ENCODE peak calls at places on chromosome 1, in seven cellular contexts. One of them, this sample, is unnamed.

GRCh38 chr1:30890502-30891222 is 17.9 kb downstream of the SDC3 start:
- DNase-seq in GM23338: no peak
- DNase-seq in left lung: no peak
- DNase-seq in AG04450: no peak
- DNase-seq in neuronal stem cell: no peak
- DNase-seq in uterus: no peak
- DNase-seq in IMR-90: no peak
- DNase-seq in this sample: no peak

GRCh38 chr1:230186003-230186863 is 119.2 kb downstream of the GALNT2 start:
- DNase-seq in GM23338: peak
- DNase-seq in left lung: no peak
- DNase-seq in AG04450: peak
- DNase-seq in neuronal stem cell: no peak
- DNase-seq in uterus: no peak
- DNase-seq in IMR-90: peak
- DNase-seq in this sample: peak

GRCh38 chr1:19454265-19455198 is 30.8 kb downstream of the CAPZB start:
- DNase-seq in GM23338: no peak
- DNase-seq in left lung: no peak
- DNase-seq in AG04450: no peak
- DNase-seq in neuronal stem cell: no peak
- DNase-seq in uterus: no peak
- DNase-seq in IMR-90: no peak
- DNase-seq in this sample: no peak

GRCh38 chr1:68751723-68752122 is 254.8 kb upstream of the DEPDC1 start:
- DNase-seq in GM23338: no peak
- DNase-seq in left lung: no peak
- DNase-seq in AG04450: no peak
- DNase-seq in neuronal stem cell: no peak
- DNase-seq in uterus: no peak
- DNase-seq in IMR-90: no peak
- DNase-seq in this sample: no peak

GRCh38 chr1:51518730-51519047 is 377 bp downstream of the EPS15 start:
- DNase-seq in GM23338: no peak
- DNase-seq in left lung: peak
- DNase-seq in AG04450: no peak
- DNase-seq in neuronal stem cell: no peak
- DNase-seq in uterus: no peak
- DNase-seq in IMR-90: peak
- DNase-seq in this sample: no peak

GRCh38 chr1:154764773-154765172 is 105.3 kb downstream of the KCNN3 start:
- DNase-seq in GM23338: no peak
- DNase-seq in left lung: no peak
- DNase-seq in AG04450: no peak
- DNase-seq in neuronal stem cell: no peak
- DNase-seq in uterus: no peak
- DNase-seq in IMR-90: no peak
- DNase-seq in this sample: no peak

GRCh38 chr1:230145505-230145899 is 78.5 kb downstream of the GALNT2 start:
- DNase-seq in GM23338: no peak
- DNase-seq in left lung: no peak
- DNase-seq in AG04450: no peak
- DNase-seq in neuronal stem cell: no peak
- DNase-seq in uterus: no peak
- DNase-seq in IMR-90: no peak
- DNase-seq in this sample: no peak

GRCh38 chr1:155970531-155971167 is 7.7 kb downstream of the ARHGEF2 start:
- DNase-seq in GM23338: peak
- DNase-seq in left lung: peak
- DNase-seq in AG04450: no peak
- DNase-seq in neuronal stem cell: no peak
- DNase-seq in uterus: peak
- DNase-seq in IMR-90: peak
- DNase-seq in this sample: peak

GRCh38 chr1:149962039-149962647 is 25.5 kb upstream of the MTMR11 start:
- DNase-seq in GM23338: peak
- DNase-seq in left lung: no peak
- DNase-seq in AG04450: peak
- DNase-seq in neuronal stem cell: peak
- DNase-seq in uterus: peak
- DNase-seq in IMR-90: peak
- DNase-seq in this sample: peak

GRCh38 chr1:187051618-187052232 is 223.0 kb downstream of the PLA2G4A start:
- DNase-seq in GM23338: peak
- DNase-seq in left lung: no peak
- DNase-seq in AG04450: peak
- DNase-seq in neuronal stem cell: peak
- DNase-seq in uterus: no peak
- DNase-seq in IMR-90: peak
- DNase-seq in this sample: no peak

GRCh38 chr1:232923739-232924386 is 26.5 kb upstream of the NTPCR start:
- DNase-seq in GM23338: no peak
- DNase-seq in left lung: no peak
- DNase-seq in AG04450: no peak
- DNase-seq in neuronal stem cell: no peak
- DNase-seq in uterus: no peak
- DNase-seq in IMR-90: peak
- DNase-seq in this sample: no peak

GRCh38 chr1:99756598-99756997 is 9.8 kb downstream of the FRRS1 start:
- DNase-seq in GM23338: no peak
- DNase-seq in left lung: no peak
- DNase-seq in AG04450: no peak
- DNase-seq in neuronal stem cell: no peak
- DNase-seq in uterus: no peak
- DNase-seq in IMR-90: peak
- DNase-seq in this sample: no peak

GRCh38 chr1:216627252-216627651 is 96.0 kb downstream of the ESRRG start:
- DNase-seq in GM23338: no peak
- DNase-seq in left lung: no peak
- DNase-seq in AG04450: no peak
- DNase-seq in neuronal stem cell: no peak
- DNase-seq in uterus: no peak
- DNase-seq in IMR-90: no peak
- DNase-seq in this sample: no peak

GRCh38 chr1:30888391-30888790 is 20.2 kb downstream of the SDC3 start:
- DNase-seq in GM23338: no peak
- DNase-seq in left lung: no peak
- DNase-seq in AG04450: peak
- DNase-seq in neuronal stem cell: no peak
- DNase-seq in uterus: peak
- DNase-seq in IMR-90: peak
- DNase-seq in this sample: peak

GRCh38 chr1:40844079-40844478 is 18.1 kb downstream of the CITED4 start:
- DNase-seq in GM23338: no peak
- DNase-seq in left lung: no peak
- DNase-seq in AG04450: no peak
- DNase-seq in neuronal stem cell: no peak
- DNase-seq in uterus: no peak
- DNase-seq in IMR-90: no peak
- DNase-seq in this sample: no peak

GRCh38 chr1:63622847-63623566 is 29.8 kb downstream of the PGM1 start:
- DNase-seq in GM23338: no peak
- DNase-seq in left lung: no peak
- DNase-seq in AG04450: no peak
- DNase-seq in neuronal stem cell: no peak
- DNase-seq in uterus: no peak
- DNase-seq in IMR-90: no peak
- DNase-seq in this sample: no peak

GRCh38 chr1:1779691-1780597 is 1.7 kb upstream of the NADK start:
- DNase-seq in GM23338: peak
- DNase-seq in left lung: peak
- DNase-seq in AG04450: no peak
- DNase-seq in neuronal stem cell: no peak
- DNase-seq in uterus: no peak
- DNase-seq in IMR-90: peak
- DNase-seq in this sample: peak

GRCh38 chr1:184405094-184405493 is 18.3 kb downstream of the C1orf21 start:
- DNase-seq in GM23338: no peak
- DNase-seq in left lung: no peak
- DNase-seq in AG04450: no peak
- DNase-seq in neuronal stem cell: no peak
- DNase-seq in uterus: no peak
- DNase-seq in IMR-90: no peak
- DNase-seq in this sample: no peak

GRCh38 chr1:54861070-54861761 is 25.8 kb downstream of the DHCR24 start:
- DNase-seq in GM23338: no peak
- DNase-seq in left lung: no peak
- DNase-seq in AG04450: no peak
- DNase-seq in neuronal stem cell: no peak
- DNase-seq in uterus: no peak
- DNase-seq in IMR-90: no peak
- DNase-seq in this sample: no peak

GRCh38 chr1:2480986-2481364 is 4.9 kb downstream of the PLCH2 start:
- DNase-seq in GM23338: no peak
- DNase-seq in left lung: no peak
- DNase-seq in AG04450: no peak
- DNase-seq in neuronal stem cell: no peak
- DNase-seq in uterus: no peak
- DNase-seq in IMR-90: no peak
- DNase-seq in this sample: no peak

GRCh38 chr1:118487932-118488331 is 302.9 kb upstream of the SPAG17 start:
- DNase-seq in GM23338: no peak
- DNase-seq in left lung: no peak
- DNase-seq in AG04450: no peak
- DNase-seq in neuronal stem cell: no peak
- DNase-seq in uterus: no peak
- DNase-seq in IMR-90: no peak
- DNase-seq in this sample: no peak

GRCh38 chr1:152623203-152623844 is 421 bp upstream of the LCE3A start:
- DNase-seq in GM23338: peak
- DNase-seq in left lung: peak
- DNase-seq in AG04450: no peak
- DNase-seq in neuronal stem cell: no peak
- DNase-seq in uterus: no peak
- DNase-seq in IMR-90: no peak
- DNase-seq in this sample: peak

GRCh38 chr1:111197598-111198289 is 2.7 kb downstream of the DENND2D start:
- DNase-seq in GM23338: peak
- DNase-seq in left lung: peak
- DNase-seq in AG04450: no peak
- DNase-seq in neuronal stem cell: no peak
- DNase-seq in uterus: no peak
- DNase-seq in IMR-90: peak
- DNase-seq in this sample: no peak

GRCh38 chr1:177585492-177586220 is 384.2 kb downstream of the SEC16B start:
- DNase-seq in GM23338: no peak
- DNase-seq in left lung: no peak
- DNase-seq in AG04450: no peak
- DNase-seq in neuronal stem cell: no peak
- DNase-seq in uterus: no peak
- DNase-seq in IMR-90: no peak
- DNase-seq in this sample: no peak
- H3K27ac ChIP-seq in GM23338: no peak
- H3K27ac ChIP-seq in left lung: peak
- H3K27ac ChIP-seq in AG04450: no peak
- H3K27ac ChIP-seq in neuronal stem cell: no peak
- H3K27ac ChIP-seq in uterus: no peak
- H3K27ac ChIP-seq in IMR-90: no peak
- H3K27ac ChIP-seq in this sample: no peak

DNA sequence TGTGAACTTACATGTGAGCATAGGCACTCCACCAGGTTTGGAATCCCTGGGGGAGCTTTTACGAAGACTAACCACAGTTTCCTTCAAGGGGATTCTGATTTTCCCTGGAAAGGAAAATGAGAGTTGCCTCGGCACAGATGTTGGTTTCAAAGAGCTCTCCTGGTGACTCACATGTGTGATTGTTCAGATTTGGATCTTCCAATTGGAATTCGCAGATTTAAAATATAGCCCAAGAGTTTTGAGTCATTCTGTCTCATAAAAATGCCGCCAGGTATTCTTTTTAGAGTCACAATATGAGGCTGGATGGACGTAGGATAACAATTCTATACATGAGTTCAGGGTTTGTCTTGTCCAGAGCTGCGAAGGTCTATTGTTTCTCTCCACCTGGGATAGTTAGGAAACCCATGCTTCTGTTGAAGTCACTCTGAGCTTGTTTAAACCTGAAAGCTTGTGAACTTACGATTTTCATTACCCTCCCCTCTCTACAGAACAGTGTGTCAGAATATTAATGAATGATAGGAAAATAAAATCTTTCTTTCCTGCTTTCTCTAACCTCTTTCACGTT is 64.9 kb downstream of the TGFB2 start:
- DNase-seq in GM23338: no peak
- DNase-seq in left lung: no peak
- DNase-seq in AG04450: no peak
- DNase-seq in neuronal stem cell: no peak
- DNase-seq in uterus: no peak
- DNase-seq in IMR-90: peak
- DNase-seq in this sample: no peak
- H3K27ac ChIP-seq in GM23338: no peak
- H3K27ac ChIP-seq in left lung: no peak
- H3K27ac ChIP-seq in AG04450: no peak
- H3K27ac ChIP-seq in neuronal stem cell: no peak
- H3K27ac ChIP-seq in uterus: no peak
- H3K27ac ChIP-seq in IMR-90: no peak
- H3K27ac ChIP-seq in this sample: no peak

DNA sequence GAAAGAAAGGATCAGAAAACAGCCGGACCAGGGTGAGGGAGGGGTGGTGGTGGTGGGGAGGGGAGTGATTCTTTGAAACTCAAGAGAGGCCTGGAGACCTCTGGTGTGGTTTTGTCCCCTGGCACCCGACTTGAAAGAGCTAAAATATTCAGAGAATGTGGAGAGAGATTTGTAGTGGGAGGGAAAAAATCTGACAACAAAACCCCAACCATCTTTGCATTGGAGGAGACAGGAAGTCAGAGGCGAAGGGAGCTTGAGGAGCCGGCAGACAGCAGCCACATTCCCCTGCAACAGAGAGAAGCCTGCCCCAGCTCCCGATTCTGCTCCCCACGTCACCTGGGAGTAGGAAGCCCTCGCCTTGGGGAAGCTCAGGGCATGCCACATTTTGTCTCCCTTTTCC is 85.0 kb downstream of the ITPKB start:
- DNase-seq in GM23338: peak
- DNase-seq in left lung: no peak
- DNase-seq in AG04450: no peak
- DNase-seq in neuronal stem cell: peak
- DNase-seq in uterus: no peak
- DNase-seq in IMR-90: peak
- DNase-seq in this sample: no peak
- H3K27ac ChIP-seq in GM23338: peak
- H3K27ac ChIP-seq in left lung: peak
- H3K27ac ChIP-seq in AG04450: peak
- H3K27ac ChIP-seq in neuronal stem cell: peak
- H3K27ac ChIP-seq in uterus: no peak
- H3K27ac ChIP-seq in IMR-90: peak
- H3K27ac ChIP-seq in this sample: no peak

GRCh38 chr1:15413563-15414449 is 4.1 kb downstream of the EFHD2 start:
- DNase-seq in GM23338: no peak
- DNase-seq in left lung: no peak
- DNase-seq in AG04450: no peak
- DNase-seq in neuronal stem cell: no peak
- DNase-seq in uterus: no peak
- DNase-seq in IMR-90: no peak
- DNase-seq in this sample: no peak
- H3K27ac ChIP-seq in GM23338: no peak
- H3K27ac ChIP-seq in left lung: peak
- H3K27ac ChIP-seq in AG04450: no peak
- H3K27ac ChIP-seq in neuronal stem cell: no peak
- H3K27ac ChIP-seq in uterus: no peak
- H3K27ac ChIP-seq in IMR-90: no peak
- H3K27ac ChIP-seq in this sample: peak

This sample was measured in testis.